ENCODE peak calls at places on chromosomes 12 and 14, in four cellular contexts. N, Q, L and J are unnamed samples.

GRCh38 chr12:88111074-88111652 is 30.7 kb downstream of the CEP290 start:
- DNase-seq in Q (no peak), L (no peak), N (peak), J (peak)

GRCh38 chr14:92484132-92484823 is 29.3 kb upstream of the RIN3 start:
- DNase-seq in N (no peak), L (no peak), Q (no peak), J (no peak)

GRCh38 chr12:97763113-97763512 is 300.5 kb downstream of the RMST start:
- DNase-seq in L (no peak), N (no peak), Q (no peak), J (no peak)

GRCh38 chr12:80176706-80177105 is 77.4 kb downstream of the OTOGL start:
- DNase-seq in N (no peak), L (no peak), Q (no peak), J (no peak)

GRCh38 chr14:99509871-99510555 is 28.8 kb downstream of the CCNK start:
- DNase-seq in Q (no peak), L (no peak), N (no peak), J (no peak)

GRCh38 chr12:95277139-95277538 is 59.5 kb downstream of the VEZT start:
- DNase-seq in L (no peak), N (peak), Q (no peak), J (peak)

GRCh38 chr14:85439696-85440328 is 90.1 kb upstream of the FLRT2 start:
- DNase-seq in L (no peak), Q (no peak), N (peak), J (peak)

GRCh38 chr14:77194706-77195105 is 13.1 kb downstream of the TMEM63C start:
- DNase-seq in Q (no peak), N (no peak), L (no peak), J (no peak)

GRCh38 chr12:122726056-122726558 is 4.5 kb downstream of the HCAR1 start:
- DNase-seq in Q (no peak), L (no peak), N (no peak), J (peak)

GRCh38 chr14:29339491-29339890 is 572.9 kb downstream of the FOXG1 start:
- DNase-seq in N (peak), L (no peak), Q (no peak), J (peak)

GRCh38 chr12:93113317-93114006 is 184.4 kb upstream of the EEA1 start:
- DNase-seq in Q (no peak), N (peak), L (no peak), J (no peak)

GRCh38 chr12:131828671-131829350 is 618 bp downstream of the MMP17 start:
- DNase-seq in L (no peak), N (no peak), Q (no peak), J (no peak)

GRCh38 chr14:72892879-72893635 is 844 bp downstream of the DPF3 start:
- DNase-seq in L (peak), Q (no peak), N (peak), J (no peak)

GRCh38 chr12:28954333-28954732 is 194.7 kb upstream of the FAR2 start:
- DNase-seq in L (no peak), N (peak), Q (no peak), J (peak)

GRCh38 chr12:82057770-82058169 is 298.6 kb upstream of the PPFIA2 start:
- DNase-seq in L (no peak), N (no peak), Q (no peak), J (peak)

GRCh38 chr14:24232645-24233537 is at the start of gene GMPR2:
- DNase-seq in Q (no peak), L (peak), N (no peak), J (no peak)

GRCh38 chr12:123516221-123516780 is 17.2 kb downstream of the RILPL1 start:
- DNase-seq in N (no peak), L (no peak), Q (no peak), J (no peak)

GRCh38 chr12:62537544-62537943 is 70.9 kb downstream of the MON2 start:
- DNase-seq in L (no peak), N (peak), Q (no peak), J (peak)

GRCh38 chr12:13367973-13368372 is 171.4 kb downstream of the EMP1 start:
- DNase-seq in L (no peak), N (no peak), Q (no peak), J (no peak)

GRCh38 chr14:37888234-37888633 is 292.8 kb downstream of the TTC6 start:
- DNase-seq in L (no peak), Q (no peak), N (no peak), J (no peak)

GRCh38 chr14:52862652-52863338 is 71.4 kb upstream of the GNPNAT1 start:
- DNase-seq in L (no peak), N (peak), Q (no peak), J (peak)

GRCh38 chr14:86357866-86358265 is 827.9 kb downstream of the FLRT2 start:
- DNase-seq in N (no peak), L (no peak), Q (no peak), J (no peak)

GRCh38 chr12:74646831-74647230 is 109.2 kb downstream of the ATXN7L3B start:
- DNase-seq in N (peak), L (no peak), Q (no peak), J (no peak)

GRCh38 chr12:18281941-18282340 is 20.6 kb downstream of the PIK3C2G start:
- DNase-seq in Q (no peak), N (peak), L (no peak), J (peak)

GRCh38 chr12:105330938-105331804 is 680 bp downstream of the C12orf75 start:
- DNase-seq in L (no peak), N (no peak), Q (peak), J (no peak)

GRCh38 chr14:78440351-78440750 is 270.2 kb downstream of the NRXN3 start:
- DNase-seq in Q (no peak), L (no peak), N (no peak), J (no peak)

GRCh38 chr14:52833891-52834290 is 42.5 kb upstream of the GNPNAT1 start:
- DNase-seq in Q (no peak), N (no peak), L (no peak), J (no peak)

GRCh38 chr12:3662516-3662915 is 90.4 kb downstream of the CRACR2A start:
- DNase-seq in Q (no peak), N (no peak), L (no peak), J (no peak)

GRCh38 chr12:90801776-90802175 is 153.2 kb downstream of the CCER1 start:
- DNase-seq in Q (no peak), N (peak), L (no peak), J (peak)

GRCh38 chr14:52014601-52015267 is 25.4 kb downstream of the RTRAF start:
- DNase-seq in Q (no peak), L (peak), N (no peak), J (no peak)

GRCh38 chr12:26762185-26762584 is 70.8 kb downstream of the ITPR2 start:
- DNase-seq in Q (no peak), L (no peak), N (no peak), J (no peak)

GRCh38 chr12:48973992-48974673 is 2.6 kb upstream of the WNT10B start:
- DNase-seq in L (no peak), Q (no peak), N (peak), J (peak)

GRCh38 chr12:16560273-16560672 is 45.7 kb downstream of the LMO3 start:
- DNase-seq in Q (no peak), L (no peak), N (no peak), J (no peak)

GRCh38 chr12:112978163-112979081 is at the start of gene OAS2:
- DNase-seq in N (peak), L (peak), Q (peak), J (no peak)

GRCh38 chr12:74985986-74986319 is 223.7 kb downstream of the KCNC2 start:
- DNase-seq in Q (no peak), L (no peak), N (no peak), J (no peak)

GRCh38 chr12:125689576-125690410 is 624.6 kb downstream of the AACS start:
- DNase-seq in Q (no peak), N (no peak), L (no peak), J (no peak)